ENCODE peak calls at places on chromosome 20, in nine cellular contexts. D, S, W, H, U, V, R, X and I are unnamed samples.

GRCh38 chr20:63232235-63233060 is 3.3 kb upstream of the BIRC7 start:
- DNase-seq in D (no peak), S (no peak), W (peak), H (peak), U (no peak), V (peak), R (no peak), X (peak), I (peak)

GRCh38 chr20:58546756-58547526 is 31.7 kb upstream of the APCDD1L start:
- DNase-seq in D (no peak), S (peak), W (no peak), H (no peak), U (no peak), V (no peak), R (no peak), X (no peak), I (no peak)

GRCh38 chr20:24773751-24774201 is 175.3 kb upstream of the CST7 start:
- DNase-seq in D (no peak), S (no peak), W (peak), H (peak), U (peak), V (no peak), R (no peak), X (peak), I (peak)

GRCh38 chr20:4101910-4102309 is 86.6 kb upstream of the RNF24 start:
- DNase-seq in D (no peak), S (no peak), W (no peak), H (no peak), U (no peak), V (no peak), R (no peak), X (no peak), I (no peak)

GRCh38 chr20:63742381-63743024 is 2.9 kb downstream of the SLC2A4RG start:
- DNase-seq in D (no peak), S (no peak), W (no peak), H (no peak), U (no peak), V (no peak), R (no peak), X (no peak), I (no peak)

GRCh38 chr20:58604410-58604881 is 46.6 kb upstream of the STX16 start:
- DNase-seq in D (no peak), S (no peak), W (no peak), H (no peak), U (no peak), V (no peak), R (no peak), X (no peak), I (peak)

GRCh38 chr20:46004813-46005505 is 3.7 kb upstream of the MMP9 start:
- DNase-seq in D (no peak), S (peak), W (no peak), H (no peak), U (no peak), V (no peak), R (no peak), X (no peak), I (no peak)

GRCh38 chr20:16580127-16580526 is 6.9 kb upstream of the KIF16B start:
- DNase-seq in D (no peak), S (peak), W (peak), H (no peak), U (no peak), V (no peak), R (no peak), X (peak), I (peak)

GRCh38 chr20:57024849-57025248 is 241.6 kb downstream of the BMP7 start:
- DNase-seq in D (no peak), S (no peak), W (no peak), H (no peak), U (no peak), V (no peak), R (no peak), X (no peak), I (no peak)

GRCh38 chr20:16397053-16397452 is 176.2 kb downstream of the KIF16B start:
- DNase-seq in D (no peak), S (no peak), W (peak), H (no peak), U (no peak), V (no peak), R (no peak), X (peak), I (peak)

GRCh38 chr20:37336369-37337207 is 9.4 kb upstream of the SRC start:
- DNase-seq in D (no peak), S (no peak), W (peak), H (no peak), U (peak), V (peak), R (no peak), X (peak), I (no peak)

GRCh38 chr20:57570145-57570850 is 9.4 kb downstream of the PCK1 start:
- DNase-seq in D (peak), S (peak), W (no peak), H (no peak), U (no peak), V (no peak), R (no peak), X (no peak), I (no peak)

GRCh38 chr20:64146301-64146935 is 17.8 kb upstream of the MYT1 start:
- DNase-seq in D (no peak), S (peak), W (no peak), H (no peak), U (no peak), V (no peak), R (no peak), X (no peak), I (no peak)

GRCh38 chr20:38790210-38791053 is 15.1 kb upstream of the PPP1R16B start:
- DNase-seq in D (no peak), S (peak), W (peak), H (peak), U (no peak), V (peak), R (no peak), X (peak), I (peak)

GRCh38 chr20:44513871-44514270 is 8.0 kb downstream of the SERINC3 start:
- DNase-seq in D (no peak), S (no peak), W (no peak), H (no peak), U (no peak), V (no peak), R (no peak), X (no peak), I (no peak)

GRCh38 chr20:60481051-60481741 is 523.0 kb downstream of the CDH26 start:
- DNase-seq in D (no peak), S (no peak), W (no peak), H (no peak), U (peak), V (no peak), R (no peak), X (no peak), I (no peak)

GRCh38 chr20:48238326-48238725 is 453.0 kb upstream of the SULF2 start:
- DNase-seq in D (no peak), S (no peak), W (peak), H (peak), U (no peak), V (no peak), R (no peak), X (peak), I (peak)